ENCODE peak calls at places on chromosomes 2 and 18, in five cellular contexts. V, O, I, D and A are unnamed samples.

GRCh38 chr2:195121341-195121740 is 535.7 kb upstream of the SLC39A10 start:
- DNase-seq in V (no peak), O (no peak), I (no peak), D (no peak), A (no peak)

GRCh38 chr2:153235516-153235915 is 243.0 kb downstream of the RPRM start:
- DNase-seq in V (no peak), O (no peak), I (no peak), D (no peak), A (no peak)

GRCh38 chr2:241762933-241763369 is 13.7 kb upstream of the GAL3ST2 start:
- DNase-seq in V (no peak), O (no peak), I (no peak), D (no peak), A (no peak)

GRCh38 chr18:78237864-78238263 is 741.8 kb upstream of the SALL3 start:
- DNase-seq in V (no peak), O (no peak), I (no peak), D (no peak), A (no peak)

GRCh38 chr2:46066116-46066515 is 231.1 kb upstream of the EPAS1 start:
- DNase-seq in V (peak), O (peak), I (no peak), D (no peak), A (no peak)

GRCh38 chr2:112462178-112462577 is 19.8 kb upstream of the TTL start:
- DNase-seq in V (no peak), O (no peak), I (no peak), D (no peak), A (no peak)

GRCh38 chr2:9207641-9208301 is 1.2 kb downstream of the ASAP2 start:
- DNase-seq in V (peak), O (peak), I (peak), D (no peak), A (no peak)

GRCh38 chr2:10599921-10600320 is 89.9 kb downstream of the NOL10 start:
- DNase-seq in V (no peak), O (peak), I (no peak), D (no peak), A (no peak)

GRCh38 chr2:217225596-217225995 is 365.7 kb upstream of the TNP1 start:
- DNase-seq in V (no peak), O (no peak), I (peak), D (no peak), A (no peak)

GRCh38 chr2:96103906-96104861 is 12.2 kb downstream of the ADRA2B start:
- DNase-seq in V (no peak), O (no peak), I (no peak), D (no peak), A (no peak)

GRCh38 chr18:9751371-9752031 is 43.4 kb downstream of the RAB31 start:
- DNase-seq in V (no peak), O (no peak), I (no peak), D (no peak), A (no peak)